ENCODE peak calls at places on chromosomes 16 and 17, in seven cellular contexts. One of them, this sample, is unnamed.

GRCh38 chr16:78896280-78896679 is 704.3 kb downstream of the MAF start:
- ATAC-seq in heart left ventricle: no peak
- ATAC-seq in lung: no peak
- ATAC-seq in aorta: no peak
- ATAC-seq in K562: no peak
- ATAC-seq in upper lobe of left lung: no peak
- ATAC-seq in upper lobe of right lung: no peak
- ATAC-seq in this sample: no peak

GRCh38 chr16:48608452-48608851 is 1.5 kb downstream of the N4BP1 start:
- ATAC-seq in upper lobe of right lung: peak; percentile 5
- ATAC-seq in K562: no peak
- ATAC-seq in aorta: no peak
- ATAC-seq in heart left ventricle: no peak
- ATAC-seq in upper lobe of left lung: peak; percentile 24
- ATAC-seq in lung: no peak
- ATAC-seq in this sample: no peak

GRCh38 chr17:50183439-50184001 is 17.7 kb downstream of the SGCA start:
- ATAC-seq in K562: no peak
- ATAC-seq in upper lobe of right lung: peak; percentile 23
- ATAC-seq in heart left ventricle: no peak
- ATAC-seq in upper lobe of left lung: no peak
- ATAC-seq in aorta: no peak
- ATAC-seq in lung: no peak
- ATAC-seq in this sample: no peak

GRCh38 chr17:60353773-60354172 is 38.2 kb downstream of the USP32 start:
- ATAC-seq in upper lobe of left lung: no peak
- ATAC-seq in K562: no peak
- ATAC-seq in lung: no peak
- ATAC-seq in aorta: no peak
- ATAC-seq in heart left ventricle: no peak
- ATAC-seq in upper lobe of right lung: no peak
- ATAC-seq in this sample: no peak

GRCh38 chr16:73183678-73184092 is 135.8 kb upstream of the ZFHX3 start:
- ATAC-seq in aorta: no peak
- ATAC-seq in lung: no peak
- ATAC-seq in heart left ventricle: no peak
- ATAC-seq in K562: no peak
- ATAC-seq in upper lobe of left lung: no peak
- ATAC-seq in upper lobe of right lung: peak; percentile 10
- ATAC-seq in this sample: peak; percentile 62

GRCh38 chr17:76071497-76072148 is 694 bp downstream of the SRP68 start:
- ATAC-seq in lung: no peak
- ATAC-seq in aorta: no peak
- ATAC-seq in upper lobe of left lung: no peak
- ATAC-seq in K562: peak; percentile 23
- ATAC-seq in heart left ventricle: no peak
- ATAC-seq in upper lobe of right lung: no peak
- ATAC-seq in this sample: no peak

GRCh38 chr16:4338712-4339299 is 12.3 kb downstream of the PAM16 start:
- ATAC-seq in upper lobe of right lung: no peak
- ATAC-seq in upper lobe of left lung: no peak
- ATAC-seq in lung: no peak
- ATAC-seq in K562: peak; percentile 34
- ATAC-seq in aorta: no peak
- ATAC-seq in heart left ventricle: no peak
- ATAC-seq in this sample: no peak

GRCh38 chr17:75850928-75851692 is 4.0 kb downstream of the WBP2 start:
- ATAC-seq in upper lobe of right lung: no peak
- ATAC-seq in aorta: no peak
- ATAC-seq in heart left ventricle: peak; percentile 14
- ATAC-seq in K562: no peak
- ATAC-seq in lung: no peak
- ATAC-seq in upper lobe of left lung: no peak
- ATAC-seq in this sample: no peak

GRCh38 chr16:57480127-57480753 is 6.1 kb downstream of the DOK4 start:
- ATAC-seq in aorta: peak; percentile 64
- ATAC-seq in upper lobe of right lung: peak; percentile 82
- ATAC-seq in upper lobe of left lung: peak; percentile 78
- ATAC-seq in K562: peak; percentile 82
- ATAC-seq in lung: peak; percentile 49
- ATAC-seq in heart left ventricle: peak; percentile 44
- ATAC-seq in this sample: peak; percentile 78

GRCh38 chr16:89623511-89624232 is 10.2 kb downstream of the DPEP1 start:
- ATAC-seq in heart left ventricle: peak; percentile 32
- ATAC-seq in aorta: no peak
- ATAC-seq in lung: no peak
- ATAC-seq in K562: peak; percentile 53
- ATAC-seq in upper lobe of left lung: peak; percentile 42
- ATAC-seq in upper lobe of right lung: peak; percentile 39
- ATAC-seq in this sample: no peak

GRCh38 chr16:58399718-58400633 is 7.7 kb downstream of the GINS3 start:
- ATAC-seq in upper lobe of left lung: no peak
- ATAC-seq in lung: no peak
- ATAC-seq in aorta: no peak
- ATAC-seq in K562: no peak
- ATAC-seq in heart left ventricle: no peak
- ATAC-seq in upper lobe of right lung: no peak
- ATAC-seq in this sample: no peak

GRCh38 chr16:84603115-84603816 is 14.6 kb downstream of the COTL1 start:
- ATAC-seq in aorta: peak; percentile 87
- ATAC-seq in heart left ventricle: no peak
- ATAC-seq in upper lobe of left lung: peak; percentile 49
- ATAC-seq in K562: no peak
- ATAC-seq in lung: peak; percentile 73
- ATAC-seq in upper lobe of right lung: peak; percentile 58
- ATAC-seq in this sample: peak; percentile 84

GRCh38 chr17:31859487-31860008 is 504 bp upstream of the COPRS start:
- ATAC-seq in lung: no peak
- ATAC-seq in K562: no peak
- ATAC-seq in upper lobe of right lung: no peak
- ATAC-seq in upper lobe of left lung: no peak
- ATAC-seq in heart left ventricle: no peak
- ATAC-seq in aorta: no peak
- ATAC-seq in this sample: no peak

GRCh38 chr16:81560979-81561657 is 116.5 kb downstream of the CMIP start:
- ATAC-seq in upper lobe of right lung: no peak
- ATAC-seq in lung: no peak
- ATAC-seq in aorta: no peak
- ATAC-seq in K562: no peak
- ATAC-seq in upper lobe of left lung: no peak
- ATAC-seq in heart left ventricle: no peak
- ATAC-seq in this sample: no peak

GRCh38 chr17:17087424-17088103 is 45.3 kb downstream of the MPRIP start:
- ATAC-seq in lung: no peak
- ATAC-seq in heart left ventricle: peak; percentile 51
- ATAC-seq in aorta: no peak
- ATAC-seq in upper lobe of right lung: no peak
- ATAC-seq in K562: peak; percentile 25
- ATAC-seq in upper lobe of left lung: no peak
- ATAC-seq in this sample: no peak

GRCh38 chr17:62704381-62704971 is 77.0 kb downstream of the MRC2 start:
- ATAC-seq in upper lobe of right lung: peak; percentile 57
- ATAC-seq in aorta: peak; percentile 9
- ATAC-seq in lung: peak; percentile 28
- ATAC-seq in K562: peak; percentile 18
- ATAC-seq in upper lobe of left lung: no peak
- ATAC-seq in heart left ventricle: no peak
- ATAC-seq in this sample: peak; percentile 40

DNA sequence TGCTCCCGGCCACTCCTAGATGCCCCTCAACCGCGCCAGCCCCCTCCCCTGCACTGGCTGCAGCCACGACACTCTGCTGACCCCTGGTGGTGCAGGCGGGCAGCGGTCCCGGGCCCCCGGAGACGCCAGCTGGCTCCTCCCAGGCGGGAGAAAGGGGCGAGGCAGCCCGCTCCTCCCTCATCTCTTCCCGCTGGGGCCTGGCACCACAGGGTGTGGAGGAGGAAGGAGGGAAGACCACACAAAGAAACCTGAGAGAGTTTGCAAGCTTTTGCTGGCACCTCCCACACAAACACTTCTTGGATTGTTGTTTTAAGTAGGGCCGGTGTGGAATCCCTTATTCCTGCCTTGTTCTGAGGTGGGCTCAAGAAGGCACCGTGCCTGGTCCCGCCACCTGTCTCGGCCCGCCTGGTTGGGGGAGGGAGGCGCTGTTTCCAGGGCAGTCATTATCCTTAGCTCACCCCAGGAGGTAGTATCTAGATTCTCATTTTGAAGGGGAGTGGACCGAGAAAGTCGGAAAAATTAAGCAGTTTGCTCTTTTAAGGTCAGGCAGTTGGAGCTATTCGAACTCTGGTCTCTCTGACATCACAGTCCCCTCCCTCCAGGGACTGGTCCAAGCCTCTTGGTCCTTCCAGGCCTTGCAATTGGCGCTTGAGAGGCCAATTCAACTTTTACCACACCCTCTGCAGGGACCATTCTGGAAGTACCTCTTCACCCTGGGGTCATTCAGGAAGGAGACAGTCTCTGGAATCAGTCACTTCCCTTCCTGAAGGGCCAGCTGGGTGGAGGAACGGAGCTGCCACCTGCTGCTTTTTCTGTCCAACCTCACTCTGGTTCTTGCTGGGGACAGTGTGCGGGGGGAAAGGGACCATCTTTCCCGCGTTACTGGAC is 951 bp upstream of the ANKRD13B start:
- ATAC-seq in upper lobe of right lung: peak; percentile 80
- ATAC-seq in lung: peak; percentile 70
- ATAC-seq in K562: peak; percentile 84
- ATAC-seq in upper lobe of left lung: peak; percentile 90
- ATAC-seq in heart left ventricle: peak; percentile 65
- ATAC-seq in aorta: peak; percentile 90
- ATAC-seq in this sample: peak; percentile 65
- H3K4me3 ChIP-seq in upper lobe of right lung: peak overlapping the region; percentile 60
- H3K4me3 ChIP-seq in lung: no peak overlapping the region
- H3K4me3 ChIP-seq in K562: peak overlapping the region; percentile 16
- H3K4me3 ChIP-seq in upper lobe of left lung: no peak overlapping the region
- H3K4me3 ChIP-seq in heart left ventricle: peak overlapping the region; percentile 7
- H3K4me3 ChIP-seq in aorta: no peak overlapping the region
- H3K4me3 ChIP-seq in this sample: no peak overlapping the region

DNA sequence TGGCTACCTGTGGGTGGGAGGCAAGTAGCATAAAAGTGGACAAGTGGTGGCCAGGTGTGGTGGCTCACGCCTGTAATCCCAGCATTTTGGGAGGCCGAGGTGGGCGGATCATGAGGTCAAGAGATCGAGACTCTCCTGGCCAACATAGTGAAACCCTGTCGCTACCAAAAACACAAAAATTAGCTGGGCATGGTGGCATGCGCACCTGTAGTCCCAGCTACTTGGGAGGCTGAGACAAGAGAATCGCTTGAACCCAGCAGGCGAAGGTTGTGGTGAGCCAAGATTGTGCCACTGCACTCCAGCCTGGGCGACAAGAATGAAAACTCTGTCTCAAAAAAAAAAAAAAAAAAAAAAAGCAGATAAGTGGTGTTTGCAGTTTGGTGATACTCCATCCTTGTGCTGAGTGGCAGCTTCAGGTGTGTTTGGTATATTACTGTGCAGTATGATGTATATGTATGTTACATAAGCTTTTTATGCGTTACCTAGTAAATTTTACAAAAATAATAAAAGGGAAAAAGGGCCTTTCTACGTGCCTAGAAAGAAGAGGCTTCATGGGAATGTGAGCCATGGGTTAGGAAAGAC is 856 bp downstream of the ICAM2 start:
- ATAC-seq in upper lobe of right lung: no peak
- ATAC-seq in lung: no peak
- ATAC-seq in K562: no peak
- ATAC-seq in aorta: no peak
- ATAC-seq in heart left ventricle: no peak
- ATAC-seq in upper lobe of left lung: no peak
- ATAC-seq in this sample: no peak
- H3K27ac ChIP-seq in upper lobe of right lung: peak overlapping the region; percentile 72
- H3K27ac ChIP-seq in lung: peak overlapping the region; percentile 78
- H3K27ac ChIP-seq in K562: no peak overlapping the region
- H3K27ac ChIP-seq in aorta: no peak overlapping the region
- H3K27ac ChIP-seq in heart left ventricle: peak overlapping the region; percentile 80
- H3K27ac ChIP-seq in upper lobe of left lung: peak overlapping the region; percentile 83
- H3K27ac ChIP-seq in this sample: peak overlapping the region; percentile 80

GRCh38 chr16:66650707-66651473 is 45.7 kb downstream of the CMTM4 start:
- ATAC-seq in aorta: peak; percentile 91
- ATAC-seq in lung: peak; percentile 68
- ATAC-seq in upper lobe of right lung: peak; percentile 96
- ATAC-seq in upper lobe of left lung: peak; percentile 90
- ATAC-seq in K562: peak; percentile 99
- ATAC-seq in heart left ventricle: peak; percentile 71
- ATAC-seq in this sample: peak; percentile 88
- H3K4me3 ChIP-seq in aorta: no peak overlapping the region
- H3K4me3 ChIP-seq in lung: no peak overlapping the region
- H3K4me3 ChIP-seq in upper lobe of right lung: no peak overlapping the region
- H3K4me3 ChIP-seq in upper lobe of left lung: no peak overlapping the region
- H3K4me3 ChIP-seq in K562: no peak overlapping the region
- H3K4me3 ChIP-seq in heart left ventricle: no peak overlapping the region
- H3K4me3 ChIP-seq in this sample: no peak overlapping the region

GRCh38 chr16:85716680-85717038 is 27.9 kb upstream of the GINS2 start:
- ATAC-seq in lung: no peak
- ATAC-seq in K562: no peak
- ATAC-seq in upper lobe of left lung: no peak
- ATAC-seq in upper lobe of right lung: no peak
- ATAC-seq in heart left ventricle: no peak
- ATAC-seq in aorta: no peak
- ATAC-seq in this sample: no peak

GRCh38 chr16:85717393-85718152 is 28.8 kb upstream of the GINS2 start:
- ATAC-seq in aorta: peak; percentile 42
- ATAC-seq in upper lobe of left lung: peak; percentile 27
- ATAC-seq in upper lobe of right lung: peak; percentile 80
- ATAC-seq in heart left ventricle: peak; percentile 60
- ATAC-seq in lung: peak; percentile 63
- ATAC-seq in K562: peak; percentile 78
- ATAC-seq in this sample: peak; percentile 61

GRCh38 chr16:85715169-85716015 is 26.6 kb upstream of the GINS2 start:
- ATAC-seq in aorta: no peak
- ATAC-seq in lung: no peak
- ATAC-seq in K562: no peak
- ATAC-seq in upper lobe of left lung: no peak
- ATAC-seq in heart left ventricle: no peak
- ATAC-seq in upper lobe of right lung: no peak
- ATAC-seq in this sample: no peak

GRCh38 chr16:85718153-85718477 is 29.4 kb upstream of the GINS2 start:
- ATAC-seq in aorta: no peak
- ATAC-seq in upper lobe of left lung: no peak
- ATAC-seq in upper lobe of right lung: no peak
- ATAC-seq in K562: peak; percentile 13
- ATAC-seq in heart left ventricle: no peak
- ATAC-seq in lung: no peak
- ATAC-seq in this sample: no peak

DNA sequence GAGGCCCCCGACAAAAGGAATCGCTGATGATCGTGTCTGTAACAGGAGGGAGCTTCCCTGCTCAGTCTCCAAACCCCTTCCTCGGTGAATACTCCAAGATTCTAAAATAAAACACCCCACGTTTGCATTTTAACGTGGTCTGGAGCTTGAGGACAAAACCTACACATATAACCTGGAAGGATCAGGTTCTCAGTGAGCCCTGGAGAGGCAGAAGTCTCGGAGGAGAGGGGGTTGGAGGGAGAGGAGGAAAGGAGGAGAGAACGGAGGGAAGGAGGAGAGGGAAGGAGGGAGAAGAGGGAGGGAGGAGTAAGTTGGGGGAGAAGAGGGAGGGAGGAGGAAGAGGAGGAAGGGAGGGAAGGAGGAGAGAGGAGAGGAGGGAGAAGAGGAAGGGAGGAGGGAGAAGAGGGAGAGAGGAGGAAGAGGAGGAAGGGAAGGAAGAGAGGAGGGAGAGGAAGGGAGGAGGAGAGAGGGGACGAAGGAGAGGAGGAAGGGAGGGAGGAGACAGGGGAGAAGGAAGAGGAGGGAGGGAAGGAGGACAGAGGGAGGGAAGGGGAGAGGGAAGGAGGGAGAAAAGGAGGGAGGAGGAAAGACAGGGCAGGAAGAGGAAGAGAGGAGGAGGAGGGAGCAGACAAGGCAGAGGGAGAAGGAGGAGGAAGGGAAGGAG is 27.4 kb upstream of the GINS2 start:
- ATAC-seq in upper lobe of right lung: no peak
- ATAC-seq in lung: no peak
- ATAC-seq in heart left ventricle: no peak
- ATAC-seq in aorta: no peak
- ATAC-seq in upper lobe of left lung: no peak
- ATAC-seq in K562: no peak
- ATAC-seq in this sample: no peak
- H3K27ac ChIP-seq in upper lobe of right lung: no peak overlapping the region
- H3K27ac ChIP-seq in lung: no peak overlapping the region
- H3K27ac ChIP-seq in heart left ventricle: no peak overlapping the region
- H3K27ac ChIP-seq in aorta: no peak overlapping the region
- H3K27ac ChIP-seq in upper lobe of left lung: no peak overlapping the region
- H3K27ac ChIP-seq in K562: no peak overlapping the region
- H3K27ac ChIP-seq in this sample: no peak overlapping the region